ENCODE peak calls at places on chromosome 20, in five cellular contexts. Q is ascending aorta, C is right cardiac atrium, J is SK-N-SH, G is left ventricle myocardium inferior. Y is an unnamed sample. For H3K27me3, the result is how much of the 10 kb centered on the place peaks cover.

GRCh38 chr20:48631114-48632016 is 196.4 kb downstream of the PREX1 start:
- DNase-seq in Q (no peak), C (no peak), J (peak), G (no peak), Y (peak)

GRCh38 chr20:41645372-41645771 is 27.2 kb upstream of the CHD6 start:
- DNase-seq in Q (no peak), C (no peak), J (no peak), G (no peak), Y (no peak)

GRCh38 chr20:22106308-22106938 is 401.0 kb downstream of the PAX1 start:
- DNase-seq in Q (no peak), C (no peak), J (peak), G (no peak), Y (no peak)

GRCh38 chr20:57582432-57583288 is 21.8 kb downstream of the PCK1 start:
- DNase-seq in Q (peak), C (peak), J (peak), G (no peak), Y (peak)

GRCh38 chr20:13220857-13221297 is at the start of gene ISM1:
- DNase-seq in Q (no peak), C (peak), J (peak), G (no peak), Y (peak)

GRCh38 chr20:48667481-48667880 is 160.3 kb downstream of the PREX1 start:
- DNase-seq in Q (no peak), C (no peak), J (no peak), G (no peak), Y (no peak)

GRCh38 chr20:3282271-3283221 is 43.6 kb upstream of the SLC4A11 start:
- DNase-seq in Q (no peak), C (no peak), J (peak), G (no peak), Y (no peak)

GRCh38 chr20:51233345-51233744 is 210.4 kb upstream of the KCNG1 start:
- DNase-seq in Q (no peak), C (no peak), J (no peak), G (no peak), Y (no peak)

GRCh38 chr20:10007747-10008146 is 27.0 kb upstream of the ANKEF1 start:
- DNase-seq in Q (no peak), C (no peak), J (no peak), G (no peak), Y (no peak)

DNA sequence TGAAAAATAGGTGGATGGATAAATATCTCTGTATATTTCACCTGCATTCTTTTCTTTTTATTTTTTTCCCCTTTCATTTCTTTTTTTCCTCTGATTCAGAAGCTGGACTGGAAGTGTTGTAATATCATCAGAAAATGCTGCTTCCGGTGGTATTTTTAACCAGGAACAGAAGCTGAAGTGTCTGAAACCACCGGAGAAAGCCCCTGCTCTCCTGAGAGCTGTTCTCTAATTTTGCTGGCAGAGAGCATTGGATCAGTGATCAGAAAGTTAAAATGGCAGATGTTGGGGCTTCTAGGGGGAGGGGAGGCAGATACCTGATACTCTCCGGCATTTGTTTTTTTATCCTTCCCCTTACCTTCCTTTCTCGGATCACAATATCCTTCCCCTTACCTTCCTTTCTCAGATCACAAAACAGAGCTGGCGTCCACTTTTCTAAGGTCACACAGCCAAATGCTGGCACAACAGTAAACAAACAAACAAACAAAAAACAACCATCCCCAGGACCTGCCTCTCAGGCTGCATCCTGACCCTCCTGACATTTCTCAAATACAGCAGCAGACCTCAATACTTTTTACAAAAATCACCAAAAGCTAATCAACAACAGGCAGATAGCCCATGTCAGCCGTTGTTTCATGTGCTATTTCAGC is 143.2 kb upstream of the ZNF217 start:
- DNase-seq in Q (no peak), C (no peak), J (no peak), G (no peak), Y (no peak)
- H3K4me3 ChIP-seq in Q (no peak), C (peak), J (no peak), G (peak), Y (no peak)

DNA sequence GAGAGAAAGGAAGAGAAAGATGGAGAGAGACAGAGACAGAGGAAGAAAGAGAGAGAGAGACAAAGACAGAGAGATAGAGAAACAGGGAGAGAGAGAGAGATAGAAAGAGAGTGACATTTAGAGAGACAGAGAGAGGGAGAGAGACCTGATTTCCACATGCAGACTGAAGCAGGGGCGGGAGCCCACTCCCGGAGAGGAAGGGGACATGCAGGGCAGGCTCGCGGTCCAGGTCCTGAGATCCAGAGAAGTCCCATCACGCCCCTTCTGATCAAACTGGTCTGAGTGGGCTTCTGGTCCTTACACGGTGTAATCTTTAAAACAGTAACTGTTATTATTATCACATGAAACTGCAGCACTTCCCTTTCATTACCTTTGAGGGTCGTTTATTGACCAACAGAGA is 62.2 kb downstream of the PHACTR3 start:
- DNase-seq in Q (no peak), C (no peak), J (no peak), G (no peak), Y (no peak)
- H3K27me3 ChIP-seq in Q (under half), C (under half), J (under half), G (under half), Y (under half)

GRCh38 chr20:4813839-4814695 is 92.4 kb downstream of the PRND start:
- DNase-seq in Q (no peak), C (peak), J (no peak), G (no peak), Y (no peak)
- H3K4me3 ChIP-seq in Q (peak), C (no peak), J (no peak), G (peak), Y (no peak)

DNA sequence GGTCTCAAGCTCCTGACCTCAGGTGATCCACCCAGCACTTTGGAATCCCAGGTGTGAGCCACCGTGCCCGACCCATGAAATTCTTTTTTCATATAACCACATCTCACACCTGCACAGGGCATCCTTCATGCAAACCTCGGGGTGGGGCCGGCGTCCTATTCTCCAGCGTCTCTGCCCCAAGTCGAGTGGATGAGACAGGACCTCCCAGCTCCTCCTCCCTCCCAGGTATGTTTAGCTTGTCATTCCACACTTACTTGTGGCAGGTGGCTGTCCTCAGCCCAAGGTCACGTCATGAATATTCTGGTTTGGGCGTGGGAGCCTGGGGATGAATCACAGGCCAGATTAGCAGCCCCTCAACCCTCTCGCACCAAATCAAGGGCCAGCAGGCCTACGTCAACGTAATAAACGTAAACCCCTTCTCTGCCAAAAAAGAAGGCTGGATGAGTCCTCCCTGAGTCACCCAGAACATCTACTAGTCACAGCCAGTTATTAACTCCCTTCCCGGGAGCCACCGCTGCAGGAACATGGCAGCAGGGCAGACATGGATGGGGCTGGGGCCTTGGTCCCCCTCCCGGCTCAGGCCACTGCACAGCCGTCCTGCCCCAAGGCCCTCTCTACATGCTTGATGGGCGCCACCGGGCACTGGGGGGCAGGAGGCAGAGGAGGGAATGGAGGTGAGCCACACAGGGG is 91.7 kb downstream of the YTHDF1 start:
- DNase-seq in Q (no peak), C (peak), J (no peak), G (peak), Y (no peak)
- H3K27me3 ChIP-seq in Q (under half), C (under half), J (under half), G (half or more), Y (under half)

GRCh38 chr20:64052987-64053840 is 3.8 kb upstream of the SOX18 start:
- DNase-seq in Q (no peak), C (no peak), J (no peak), G (no peak), Y (no peak)

GRCh38 chr20:64055893-64056638 is 6.6 kb upstream of the SOX18 start:
- DNase-seq in Q (no peak), C (peak), J (peak), G (peak), Y (peak)

GRCh38 chr20:64055396-64055892 is 6.0 kb upstream of the SOX18 start:
- DNase-seq in Q (no peak), C (no peak), J (no peak), G (no peak), Y (no peak)

GRCh38 chr20:64052326-64052722 is 2.9 kb upstream of the SOX18 start:
- DNase-seq in Q (no peak), C (no peak), J (no peak), G (no peak), Y (no peak)

DNA sequence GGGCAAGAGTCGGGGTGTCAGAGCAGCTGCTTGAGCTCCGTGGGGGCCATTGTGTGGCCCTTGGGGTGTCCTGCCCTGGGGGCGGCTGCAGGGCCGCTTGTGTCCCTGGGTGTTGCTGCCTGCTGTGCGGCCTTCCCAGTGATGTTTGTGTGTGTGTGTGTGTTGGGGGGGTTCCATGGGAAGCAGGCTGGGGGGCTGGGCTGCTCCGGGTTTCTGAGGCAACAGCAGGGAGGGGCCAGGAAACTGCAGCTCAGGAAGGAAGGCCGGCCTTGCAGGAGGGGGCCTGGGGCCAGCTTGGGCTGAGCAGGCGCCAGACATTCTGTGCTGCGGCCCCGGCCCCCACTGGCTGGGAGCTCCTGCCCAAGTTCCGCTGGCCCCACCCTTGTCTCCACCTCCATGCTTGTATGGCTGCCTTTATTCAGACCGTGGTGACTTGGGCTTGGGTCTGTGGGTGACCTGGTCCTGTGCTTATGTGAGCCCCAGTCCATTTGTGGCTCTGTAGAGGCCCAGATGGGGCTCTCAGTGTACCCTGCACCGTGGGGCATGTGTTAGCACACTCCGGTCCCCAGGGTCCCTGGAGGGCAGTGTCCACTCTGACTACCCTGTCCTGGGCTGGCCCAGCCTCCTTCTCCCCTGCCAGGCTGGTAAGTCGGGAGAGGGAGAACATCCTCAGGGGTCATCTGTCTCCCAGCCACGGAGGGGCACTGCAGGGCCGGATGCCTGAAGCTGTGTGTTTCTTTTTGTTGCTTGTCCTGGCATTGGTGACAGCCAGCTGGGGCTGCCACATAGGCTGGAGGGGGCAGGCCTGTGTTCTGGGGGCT is 4.6 kb upstream of the SOX18 start:
- DNase-seq in Q (no peak), C (peak), J (peak), G (peak), Y (peak)
- H3K4me3 ChIP-seq in Q (no peak), C (no peak), J (no peak), G (peak), Y (peak)

GRCh38 chr20:11247059-11247630 is 573.3 kb upstream of the JAG1 start:
- DNase-seq in Q (no peak), C (no peak), J (no peak), G (no peak), Y (no peak)
- H3K27me3 ChIP-seq in Q (under half), C (under half), J (under half), G (under half), Y (under half)

GRCh38 chr20:34559311-34560140 is 1.0 kb downstream of the MAP1LC3A start:
- DNase-seq in Q (no peak), C (peak), J (peak), G (no peak), Y (no peak)
- H3K4me3 ChIP-seq in Q (peak), C (peak), J (peak), G (peak), Y (no peak)

GRCh38 chr20:14410869-14411555 is 73.6 kb upstream of the FLRT3 start:
- DNase-seq in Q (no peak), C (no peak), J (no peak), G (no peak), Y (no peak)

GRCh38 chr20:14412102-14412501 is 74.7 kb upstream of the FLRT3 start:
- DNase-seq in Q (no peak), C (no peak), J (no peak), G (no peak), Y (peak)

GRCh38 chr20:14415492-14415891 is 78.1 kb upstream of the FLRT3 start:
- DNase-seq in Q (no peak), C (no peak), J (no peak), G (no peak), Y (no peak)

GRCh38 chr20:14414560-14414959 is 77.1 kb upstream of the FLRT3 start:
- DNase-seq in Q (no peak), C (no peak), J (no peak), G (no peak), Y (no peak)

GRCh38 chr20:14413835-14414234 is 76.4 kb upstream of the FLRT3 start:
- DNase-seq in Q (no peak), C (no peak), J (peak), G (no peak), Y (no peak)
- H3K27me3 ChIP-seq in Q (under half), C (under half), J (under half), G (under half), Y (under half)

DNA sequence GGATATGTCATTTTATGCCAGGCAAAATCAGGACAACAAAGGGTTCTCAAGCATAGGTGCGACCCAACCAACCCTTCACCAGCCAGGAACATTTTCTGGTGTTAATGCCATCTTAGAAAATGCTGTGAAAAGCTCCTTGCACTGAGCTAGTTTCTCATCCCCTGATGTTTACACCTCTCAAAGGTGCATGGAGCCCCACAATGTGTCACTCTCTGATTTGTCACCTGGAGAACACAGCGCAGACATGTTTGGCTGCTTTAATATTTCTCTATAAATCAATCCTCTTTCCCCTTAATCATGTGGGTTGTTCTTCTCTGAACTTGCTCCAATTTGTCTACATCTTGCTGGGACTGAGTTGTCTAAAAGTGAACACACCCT is 244.3 kb downstream of the TSHZ2 start:
- DNase-seq in Q (no peak), C (no peak), J (no peak), G (no peak), Y (no peak)
- H3K4me3 ChIP-seq in Q (no peak), C (no peak), J (no peak), G (peak), Y (no peak)

Y was measured in BE2C.